ENCODE peak calls at places on chromosomes 6 and 20, in six cellular contexts. One of them, this sample, is unnamed.

GRCh38 chr6:13769655-13770053 is 44.7 kb downstream of the MCUR1 start:
- DNase-seq in prostate gland: no peak
- DNase-seq in IMR-90: no peak
- DNase-seq in heart left ventricle: no peak
- DNase-seq in esophagus squamous epithelium: no peak
- DNase-seq in A549: no peak
- DNase-seq in this sample: no peak

GRCh38 chr20:14816471-14816870 is 479.1 kb upstream of the FLRT3 start:
- DNase-seq in heart left ventricle: no peak
- DNase-seq in IMR-90: no peak
- DNase-seq in prostate gland: no peak
- DNase-seq in esophagus squamous epithelium: no peak
- DNase-seq in A549: no peak
- DNase-seq in this sample: no peak

GRCh38 chr6:135323202-135323668 is 142.1 kb downstream of the MYB start:
- DNase-seq in A549: no peak
- DNase-seq in prostate gland: no peak
- DNase-seq in IMR-90: no peak
- DNase-seq in heart left ventricle: no peak
- DNase-seq in esophagus squamous epithelium: no peak
- DNase-seq in this sample: no peak

GRCh38 chr20:32168184-32168910 is 39.2 kb downstream of the PLAGL2 start:
- DNase-seq in IMR-90: peak
- DNase-seq in A549: no peak
- DNase-seq in prostate gland: no peak
- DNase-seq in esophagus squamous epithelium: no peak
- DNase-seq in heart left ventricle: no peak
- DNase-seq in this sample: no peak

GRCh38 chr6:118313208-118313607 is 234.9 kb upstream of the PLN start:
- DNase-seq in A549: no peak
- DNase-seq in IMR-90: peak
- DNase-seq in prostate gland: no peak
- DNase-seq in heart left ventricle: no peak
- DNase-seq in esophagus squamous epithelium: no peak
- DNase-seq in this sample: no peak

GRCh38 chr6:130834482-130835251 is 7.5 kb downstream of the SMLR1 start:
- DNase-seq in heart left ventricle: no peak
- DNase-seq in IMR-90: no peak
- DNase-seq in A549: no peak
- DNase-seq in prostate gland: no peak
- DNase-seq in esophagus squamous epithelium: no peak
- DNase-seq in this sample: no peak

GRCh38 chr20:2688041-2688591 is 4.5 kb upstream of the EBF4 start:
- DNase-seq in prostate gland: no peak
- DNase-seq in A549: peak
- DNase-seq in esophagus squamous epithelium: no peak
- DNase-seq in heart left ventricle: peak
- DNase-seq in IMR-90: peak
- DNase-seq in this sample: peak

GRCh38 chr20:33407251-33407650 is 5.9 kb upstream of the CDK5RAP1 start:
- DNase-seq in A549: no peak
- DNase-seq in IMR-90: peak
- DNase-seq in esophagus squamous epithelium: no peak
- DNase-seq in heart left ventricle: no peak
- DNase-seq in prostate gland: no peak
- DNase-seq in this sample: no peak

GRCh38 chr20:63733117-63733516 is 3.3 kb upstream of the LIME1 start:
- DNase-seq in heart left ventricle: no peak
- DNase-seq in prostate gland: no peak
- DNase-seq in A549: no peak
- DNase-seq in IMR-90: no peak
- DNase-seq in esophagus squamous epithelium: no peak
- DNase-seq in this sample: peak

GRCh38 chr20:13251556-13251955 is 30.5 kb downstream of the ISM1 start:
- DNase-seq in A549: no peak
- DNase-seq in esophagus squamous epithelium: no peak
- DNase-seq in prostate gland: no peak
- DNase-seq in heart left ventricle: no peak
- DNase-seq in IMR-90: no peak
- DNase-seq in this sample: no peak

GRCh38 chr6:105282801-105283585 is 103.2 kb upstream of the POPDC3 start:
- DNase-seq in A549: no peak
- DNase-seq in heart left ventricle: no peak
- DNase-seq in esophagus squamous epithelium: no peak
- DNase-seq in prostate gland: no peak
- DNase-seq in IMR-90: no peak
- DNase-seq in this sample: no peak

GRCh38 chr20:46928580-46929132 is 34.0 kb downstream of the EYA2 start:
- DNase-seq in A549: no peak
- DNase-seq in prostate gland: no peak
- DNase-seq in esophagus squamous epithelium: no peak
- DNase-seq in heart left ventricle: no peak
- DNase-seq in IMR-90: peak
- DNase-seq in this sample: no peak

GRCh38 chr6:136410201-136411027 is 120.8 kb upstream of the BCLAF1 start:
- DNase-seq in prostate gland: no peak
- DNase-seq in esophagus squamous epithelium: no peak
- DNase-seq in A549: no peak
- DNase-seq in IMR-90: peak
- DNase-seq in heart left ventricle: no peak
- DNase-seq in this sample: no peak

GRCh38 chr6:13496508-13497180 is 9.2 kb upstream of the GFOD1 start:
- DNase-seq in prostate gland: no peak
- DNase-seq in IMR-90: no peak
- DNase-seq in heart left ventricle: no peak
- DNase-seq in esophagus squamous epithelium: no peak
- DNase-seq in A549: no peak
- DNase-seq in this sample: no peak

GRCh38 chr6:42028234-42029061 is 21.9 kb upstream of the TAF8 start:
- DNase-seq in heart left ventricle: no peak
- DNase-seq in IMR-90: peak
- DNase-seq in esophagus squamous epithelium: no peak
- DNase-seq in prostate gland: no peak
- DNase-seq in A549: peak
- DNase-seq in this sample: no peak

GRCh38 chr6:17577059-17577458 is 23.0 kb upstream of the FAM8A1 start:
- DNase-seq in IMR-90: no peak
- DNase-seq in A549: no peak
- DNase-seq in esophagus squamous epithelium: no peak
- DNase-seq in prostate gland: no peak
- DNase-seq in heart left ventricle: no peak
- DNase-seq in this sample: no peak

GRCh38 chr6:52515219-52515960 is 61.5 kb downstream of the TRAM2 start:
- DNase-seq in IMR-90: peak
- DNase-seq in prostate gland: no peak
- DNase-seq in esophagus squamous epithelium: no peak
- DNase-seq in heart left ventricle: no peak
- DNase-seq in A549: peak
- DNase-seq in this sample: no peak

GRCh38 chr20:43318749-43319148 is 129.0 kb upstream of the PTPRT start:
- DNase-seq in A549: no peak
- DNase-seq in esophagus squamous epithelium: no peak
- DNase-seq in prostate gland: no peak
- DNase-seq in heart left ventricle: no peak
- DNase-seq in IMR-90: no peak
- DNase-seq in this sample: no peak

DNA sequence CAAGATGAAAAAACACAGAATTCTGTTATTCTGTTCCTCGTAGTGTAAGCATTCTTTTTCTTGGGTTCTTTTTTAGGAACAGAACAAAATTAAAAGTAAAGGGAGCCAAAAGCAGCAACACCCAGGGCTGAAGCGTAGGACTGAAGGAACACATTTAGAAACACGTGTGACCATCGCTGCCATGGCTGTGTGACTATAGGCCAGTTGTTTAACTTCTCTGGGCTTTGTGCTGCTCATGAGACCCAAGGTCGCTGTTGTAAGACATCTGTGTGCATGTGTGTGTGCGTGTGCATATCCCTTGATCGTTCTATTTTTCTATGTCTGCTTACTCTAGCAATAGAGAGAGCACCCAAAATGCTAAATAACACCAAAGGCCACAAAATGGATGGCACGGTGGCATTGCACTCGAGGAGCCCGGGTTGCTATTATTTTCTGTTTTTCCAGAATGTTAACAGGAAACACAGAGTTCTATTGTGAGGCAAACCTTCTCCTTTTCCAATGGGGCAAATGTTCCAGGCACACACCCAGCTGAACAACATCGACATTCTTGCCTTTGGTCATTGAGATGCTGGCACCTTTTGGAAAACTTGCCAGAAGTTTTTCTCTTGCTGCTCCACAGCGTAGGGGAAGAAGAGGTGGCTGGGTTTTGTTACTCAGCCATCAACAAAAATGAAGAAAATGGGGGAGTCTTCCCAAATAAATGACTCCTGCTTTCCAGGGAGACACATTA is 267.8 kb upstream of the ECI2 start:
- DNase-seq in heart left ventricle: no peak
- DNase-seq in IMR-90: no peak
- DNase-seq in prostate gland: no peak
- DNase-seq in A549: no peak
- DNase-seq in esophagus squamous epithelium: no peak
- DNase-seq in this sample: no peak
- H3K4me3 ChIP-seq in heart left ventricle: no peak
- H3K4me3 ChIP-seq in IMR-90: no peak
- H3K4me3 ChIP-seq in prostate gland: no peak
- H3K4me3 ChIP-seq in A549: no peak
- H3K4me3 ChIP-seq in esophagus squamous epithelium: no peak
- H3K4me3 ChIP-seq in this sample: no peak

GRCh38 chr20:58956078-58956477 is 25.0 kb upstream of the NELFCD start:
- DNase-seq in esophagus squamous epithelium: no peak
- DNase-seq in heart left ventricle: no peak
- DNase-seq in IMR-90: no peak
- DNase-seq in A549: no peak
- DNase-seq in prostate gland: no peak
- DNase-seq in this sample: no peak

GRCh38 chr20:58953050-58953449 is 28.0 kb upstream of the NELFCD start:
- DNase-seq in prostate gland: no peak
- DNase-seq in IMR-90: no peak
- DNase-seq in A549: no peak
- DNase-seq in heart left ventricle: no peak
- DNase-seq in esophagus squamous epithelium: no peak
- DNase-seq in this sample: no peak

GRCh38 chr20:58945967-58946631 is 35.0 kb upstream of the NELFCD start:
- DNase-seq in esophagus squamous epithelium: no peak
- DNase-seq in prostate gland: no peak
- DNase-seq in IMR-90: no peak
- DNase-seq in A549: no peak
- DNase-seq in heart left ventricle: no peak
- DNase-seq in this sample: no peak

GRCh38 chr20:58944610-58945009 is 36.4 kb upstream of the NELFCD start:
- DNase-seq in heart left ventricle: no peak
- DNase-seq in IMR-90: no peak
- DNase-seq in esophagus squamous epithelium: no peak
- DNase-seq in A549: peak
- DNase-seq in prostate gland: no peak
- DNase-seq in this sample: no peak

GRCh38 chr20:58950603-58951002 is 30.5 kb upstream of the NELFCD start:
- DNase-seq in A549: peak
- DNase-seq in esophagus squamous epithelium: no peak
- DNase-seq in IMR-90: no peak
- DNase-seq in heart left ventricle: no peak
- DNase-seq in prostate gland: no peak
- DNase-seq in this sample: no peak
- TF ChIP-seq CTCF in A549: no peak
- TF ChIP-seq CTCF in esophagus squamous epithelium: no peak
- TF ChIP-seq CTCF in IMR-90: no peak
- TF ChIP-seq CTCF in heart left ventricle: no peak
- TF ChIP-seq CTCF in prostate gland: no peak
- TF ChIP-seq CTCF in this sample: no peak

GRCh38 chr20:19974621-19975435 is 42.3 kb upstream of the NAA20 start:
- DNase-seq in prostate gland: peak
- DNase-seq in heart left ventricle: peak
- DNase-seq in A549: peak
- DNase-seq in esophagus squamous epithelium: no peak
- DNase-seq in IMR-90: peak
- DNase-seq in this sample: peak

GRCh38 chr20:19973920-19974620 is 43.1 kb upstream of the NAA20 start:
- DNase-seq in prostate gland: peak
- DNase-seq in heart left ventricle: peak
- DNase-seq in esophagus squamous epithelium: no peak
- DNase-seq in A549: no peak
- DNase-seq in IMR-90: peak
- DNase-seq in this sample: peak

GRCh38 chr20:19976595-19977372 is 40.4 kb upstream of the NAA20 start:
- DNase-seq in prostate gland: peak
- DNase-seq in A549: peak
- DNase-seq in esophagus squamous epithelium: no peak
- DNase-seq in heart left ventricle: peak
- DNase-seq in IMR-90: peak
- DNase-seq in this sample: peak

GRCh38 chr20:19975901-19976300 is 41.3 kb upstream of the NAA20 start:
- DNase-seq in A549: peak
- DNase-seq in IMR-90: no peak
- DNase-seq in esophagus squamous epithelium: no peak
- DNase-seq in prostate gland: no peak
- DNase-seq in heart left ventricle: no peak
- DNase-seq in this sample: no peak

DNA sequence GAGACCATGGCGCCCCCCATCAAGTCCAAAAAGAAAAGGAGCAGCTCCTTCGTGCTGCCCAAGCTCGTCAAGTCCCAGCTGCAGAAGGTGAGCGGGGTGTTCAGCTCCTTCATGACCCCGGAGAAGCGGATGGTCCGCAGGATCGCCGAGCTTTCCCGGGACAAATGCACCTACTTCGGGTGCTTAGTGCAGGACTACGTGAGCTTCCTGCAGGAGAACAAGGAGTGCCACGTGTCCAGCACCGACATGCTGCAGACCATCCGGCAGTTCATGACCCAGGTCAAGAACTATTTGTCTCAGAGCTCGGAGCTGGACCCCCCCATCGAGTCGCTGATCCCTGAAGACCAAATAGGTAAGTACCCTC is 41.7 kb upstream of the NAA20 start:
- DNase-seq in IMR-90: peak
- DNase-seq in prostate gland: peak
- DNase-seq in A549: peak
- DNase-seq in heart left ventricle: no peak
- DNase-seq in esophagus squamous epithelium: no peak
- DNase-seq in this sample: peak
- TF ChIP-seq POLR2A in IMR-90: no peak
- TF ChIP-seq POLR2A in prostate gland: no peak
- TF ChIP-seq POLR2A in A549: peak
- TF ChIP-seq POLR2A in heart left ventricle: no peak
- TF ChIP-seq POLR2A in esophagus squamous epithelium: no peak
- TF ChIP-seq POLR2A in this sample: no peak

GRCh38 chr6:39317256-39317655 is 3.0 kb upstream of the KCNK17 start:
- DNase-seq in A549: no peak
- DNase-seq in heart left ventricle: no peak
- DNase-seq in prostate gland: no peak
- DNase-seq in IMR-90: no peak
- DNase-seq in esophagus squamous epithelium: no peak
- DNase-seq in this sample: no peak

GRCh38 chr6:39310542-39310941 is 3.7 kb downstream of the KCNK17 start:
- DNase-seq in esophagus squamous epithelium: no peak
- DNase-seq in heart left ventricle: no peak
- DNase-seq in A549: no peak
- DNase-seq in prostate gland: no peak
- DNase-seq in IMR-90: no peak
- DNase-seq in this sample: no peak

GRCh38 chr6:39313526-39314272 is 520 bp downstream of the KCNK17 start:
- DNase-seq in esophagus squamous epithelium: no peak
- DNase-seq in prostate gland: no peak
- DNase-seq in A549: no peak
- DNase-seq in IMR-90: no peak
- DNase-seq in heart left ventricle: peak
- DNase-seq in this sample: no peak

GRCh38 chr6:39312912-39313525 is 1.2 kb downstream of the KCNK17 start:
- DNase-seq in IMR-90: no peak
- DNase-seq in heart left ventricle: peak
- DNase-seq in esophagus squamous epithelium: no peak
- DNase-seq in prostate gland: no peak
- DNase-seq in A549: no peak
- DNase-seq in this sample: no peak

GRCh38 chr6:39314273-39314790 is at the start of gene KCNK17:
- DNase-seq in prostate gland: no peak
- DNase-seq in esophagus squamous epithelium: no peak
- DNase-seq in IMR-90: no peak
- DNase-seq in heart left ventricle: peak
- DNase-seq in A549: no peak
- DNase-seq in this sample: no peak
- H3K4me3 ChIP-seq in prostate gland: peak
- H3K4me3 ChIP-seq in esophagus squamous epithelium: peak
- H3K4me3 ChIP-seq in IMR-90: no peak
- H3K4me3 ChIP-seq in heart left ventricle: peak
- H3K4me3 ChIP-seq in A549: peak
- H3K4me3 ChIP-seq in this sample: peak

This sample was measured in ovary.